ENCODE peak calls at places on chromosomes 1 and 21, in five cellular contexts. R is SK-N-SH, K is esophagus muscularis mucosa, O is GM12878, X is K562. F is an unnamed sample.

GRCh38 chr1:197663178-197663953 is 111.9 kb downstream of the DENND1B start:
- DNase-seq in R (no peak), K (no peak), O (no peak), X (no peak), F (no peak)

GRCh38 chr21:16199539-16199938 is 469.8 kb downstream of the USP25 start:
- DNase-seq in R (no peak), K (no peak), O (no peak), X (no peak), F (no peak)

GRCh38 chr1:185789846-185790735 is 55.9 kb downstream of the HMCN1 start:
- DNase-seq in R (no peak), K (no peak), O (no peak), X (no peak), F (no peak)

GRCh38 chr1:226732856-226733291 is 6.2 kb downstream of the ITPKB start:
- DNase-seq in R (no peak), K (no peak), O (no peak), X (no peak), F (no peak)

GRCh38 chr1:200346744-200347143 is 63.1 kb downstream of the ZNF281 start:
- DNase-seq in R (no peak), K (no peak), O (no peak), X (no peak), F (no peak)

GRCh38 chr1:153728305-153729066 is 636 bp downstream of the INTS3 start:
- DNase-seq in R (peak), K (no peak), O (no peak), X (peak), F (peak)

GRCh38 chr1:36657826-36658225 is 175.1 kb upstream of the CSF3R start:
- DNase-seq in R (no peak), K (no peak), O (no peak), X (no peak), F (no peak)

GRCh38 chr1:193179094-193179493 is 7.3 kb downstream of the B3GALT2 start:
- DNase-seq in R (no peak), K (no peak), O (no peak), X (no peak), F (no peak)

GRCh38 chr1:30706528-30706927 is 16.9 kb downstream of the MATN1 start:
- DNase-seq in R (no peak), K (no peak), O (no peak), X (no peak), F (peak)

GRCh38 chr1:17304155-17304826 is 3.7 kb upstream of the PADI4 start:
- DNase-seq in R (no peak), K (no peak), O (no peak), X (no peak), F (peak)

GRCh38 chr21:25560151-25560783 is 47.0 kb downstream of the MRPL39 start:
- DNase-seq in R (no peak), K (no peak), O (no peak), X (no peak), F (no peak)

GRCh38 chr1:236848274-236848925 is 53.3 kb downstream of the MTR start:
- DNase-seq in R (no peak), K (no peak), O (no peak), X (no peak), F (no peak)

GRCh38 chr1:6969106-6969505 is 183.9 kb downstream of the CAMTA1 start:
- DNase-seq in R (peak), K (no peak), O (no peak), X (no peak), F (no peak)

GRCh38 chr1:45894921-45895320 is 91.5 kb downstream of the MAST2 start:
- DNase-seq in R (no peak), K (no peak), O (no peak), X (no peak), F (no peak)

GRCh38 chr1:169466259-169467230 is 19.2 kb downstream of the SLC19A2 start:
- DNase-seq in R (peak), K (no peak), O (no peak), X (peak), F (no peak)

GRCh38 chr21:33229776-33230517 is at the start of gene IFNAR2:
- DNase-seq in R (peak), K (no peak), O (no peak), X (peak), F (peak)

GRCh38 chr1:234870582-234870981 is 258.1 kb downstream of the TOMM20 start:
- DNase-seq in R (no peak), K (no peak), O (no peak), X (no peak), F (no peak)

GRCh38 chr21:35575280-35575915 is 484.9 kb downstream of the SETD4 start:
- DNase-seq in R (no peak), K (no peak), O (no peak), X (no peak), F (no peak)

GRCh38 chr1:183580281-183580682 is 10.0 kb downstream of the NCF2 start:
- DNase-seq in R (no peak), K (no peak), O (no peak), X (peak), F (no peak)

GRCh38 chr1:89464008-89464407 is 60.6 kb upstream of the LRRC8B start:
- DNase-seq in R (no peak), K (no peak), O (no peak), X (no peak), F (no peak)

GRCh38 chr1:77288275-77288674 is 6.5 kb downstream of the AK5 start:
- DNase-seq in R (peak), K (no peak), O (no peak), X (no peak), F (no peak)

GRCh38 chr21:43597845-43598244 is 61.4 kb downstream of the HSF2BP start:
- DNase-seq in R (no peak), K (no peak), O (no peak), X (no peak), F (no peak)

GRCh38 chr21:41204736-41205135 is 36.8 kb downstream of the BACE2 start:
- DNase-seq in R (no peak), K (no peak), O (no peak), X (no peak), F (no peak)

GRCh38 chr1:147853391-147853790 is 49.2 kb upstream of the GJA8 start:
- DNase-seq in R (no peak), K (no peak), O (no peak), X (no peak), F (no peak)

GRCh38 chr1:86146566-86146965 is 10.0 kb downstream of the COL24A1 start:
- DNase-seq in R (no peak), K (no peak), O (no peak), X (no peak), F (no peak)

GRCh38 chr1:48526045-48526714 is 54.2 kb upstream of the SPATA6 start:
- DNase-seq in R (peak), K (no peak), O (no peak), X (no peak), F (no peak)

GRCh38 chr1:97668945-97669344 is 251.9 kb downstream of the DPYD start:
- DNase-seq in R (peak), K (no peak), O (no peak), X (no peak), F (no peak)

GRCh38 chr1:239952348-239953307 is 139.1 kb upstream of the FMN2 start:
- DNase-seq in R (no peak), K (no peak), O (no peak), X (peak), F (no peak)

GRCh38 chr1:181113061-181113695 is 24.7 kb downstream of the IER5 start:
- DNase-seq in R (peak), K (no peak), O (no peak), X (peak), F (no peak)

GRCh38 chr1:226708342-226708780 is 30.7 kb downstream of the ITPKB start:
- DNase-seq in R (no peak), K (no peak), O (no peak), X (no peak), F (peak)

GRCh38 chr1:1049318-1050165 is 24.6 kb downstream of the RNF223 start:
- DNase-seq in R (no peak), K (no peak), O (no peak), X (no peak), F (no peak)

GRCh38 chr1:235708390-235708962 is 58.9 kb upstream of the GNG4 start:
- DNase-seq in R (no peak), K (no peak), O (no peak), X (no peak), F (no peak)

GRCh38 chr1:78676347-78676982 is 26.8 kb downstream of the IFI44 start:
- DNase-seq in R (peak), K (no peak), O (no peak), X (peak), F (peak)

GRCh38 chr1:87980494-87980893 is 651.8 kb downstream of the LMO4 start:
- DNase-seq in R (no peak), K (no peak), O (no peak), X (no peak), F (no peak)

GRCh38 chr1:155051777-155052398 is 772 bp downstream of the ADAM15 start:
- DNase-seq in R (peak), K (no peak), O (no peak), X (no peak), F (peak)

GRCh38 chr1:57279909-57280666 is 143.8 kb downstream of the DAB1 start:
- DNase-seq in R (no peak), K (no peak), O (no peak), X (no peak), F (no peak)

DNA sequence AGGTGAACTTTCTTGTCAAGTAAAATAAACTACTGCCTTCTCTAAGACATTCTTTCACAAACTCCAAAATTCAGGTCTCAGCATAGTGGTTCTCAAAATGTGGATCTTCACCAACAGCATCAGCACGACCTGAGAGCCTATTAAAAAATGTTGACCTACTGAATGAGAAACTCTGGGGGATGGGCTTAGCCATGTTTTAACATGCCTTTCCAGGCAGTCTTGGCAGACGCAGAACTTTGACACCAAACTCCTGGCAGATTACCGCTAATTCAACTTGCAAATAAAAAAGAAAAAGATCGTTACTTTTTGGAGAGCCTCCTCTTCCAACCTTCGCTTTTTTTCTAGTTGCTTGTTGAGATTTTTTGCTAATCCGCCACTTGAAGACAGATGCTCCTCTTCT is 35.1 kb downstream of the ARHGAP29 start:
- DNase-seq in R (no peak), K (no peak), O (no peak), X (no peak), F (no peak)
- H3K27ac ChIP-seq in R (no peak), K (no peak), O (no peak), X (no peak), F (no peak)

GRCh38 chr1:8348056-8348776 is 30.3 kb downstream of the SLC45A1 start:
- DNase-seq in R (no peak), K (no peak), O (no peak), X (no peak), F (no peak)
- TF ChIP-seq EP300 in R (no peak), K (no peak), O (no peak), X (no peak), F (no peak)

GRCh38 chr1:210218047-210218446 is 14.5 kb upstream of the SERTAD4 start:
- DNase-seq in R (no peak), K (no peak), O (no peak), X (no peak), F (no peak)

GRCh38 chr1:210217482-210217881 is 15.1 kb upstream of the SERTAD4 start:
- DNase-seq in R (no peak), K (no peak), O (no peak), X (no peak), F (no peak)

GRCh38 chr1:210228158-210228557 is 4.4 kb upstream of the SERTAD4 start:
- DNase-seq in R (no peak), K (no peak), O (no peak), X (no peak), F (no peak)

GRCh38 chr1:210222288-210223006 is 10.1 kb upstream of the SERTAD4 start:
- DNase-seq in R (no peak), K (peak), O (no peak), X (no peak), F (no peak)

GRCh38 chr1:210223174-210223904 is 9.3 kb upstream of the SERTAD4 start:
- DNase-seq in R (no peak), K (no peak), O (no peak), X (no peak), F (no peak)
- TF ChIP-seq POLR2AphosphoS5 in R (no peak), K (no peak), O (no peak), X (no peak), F (peak)

DNA sequence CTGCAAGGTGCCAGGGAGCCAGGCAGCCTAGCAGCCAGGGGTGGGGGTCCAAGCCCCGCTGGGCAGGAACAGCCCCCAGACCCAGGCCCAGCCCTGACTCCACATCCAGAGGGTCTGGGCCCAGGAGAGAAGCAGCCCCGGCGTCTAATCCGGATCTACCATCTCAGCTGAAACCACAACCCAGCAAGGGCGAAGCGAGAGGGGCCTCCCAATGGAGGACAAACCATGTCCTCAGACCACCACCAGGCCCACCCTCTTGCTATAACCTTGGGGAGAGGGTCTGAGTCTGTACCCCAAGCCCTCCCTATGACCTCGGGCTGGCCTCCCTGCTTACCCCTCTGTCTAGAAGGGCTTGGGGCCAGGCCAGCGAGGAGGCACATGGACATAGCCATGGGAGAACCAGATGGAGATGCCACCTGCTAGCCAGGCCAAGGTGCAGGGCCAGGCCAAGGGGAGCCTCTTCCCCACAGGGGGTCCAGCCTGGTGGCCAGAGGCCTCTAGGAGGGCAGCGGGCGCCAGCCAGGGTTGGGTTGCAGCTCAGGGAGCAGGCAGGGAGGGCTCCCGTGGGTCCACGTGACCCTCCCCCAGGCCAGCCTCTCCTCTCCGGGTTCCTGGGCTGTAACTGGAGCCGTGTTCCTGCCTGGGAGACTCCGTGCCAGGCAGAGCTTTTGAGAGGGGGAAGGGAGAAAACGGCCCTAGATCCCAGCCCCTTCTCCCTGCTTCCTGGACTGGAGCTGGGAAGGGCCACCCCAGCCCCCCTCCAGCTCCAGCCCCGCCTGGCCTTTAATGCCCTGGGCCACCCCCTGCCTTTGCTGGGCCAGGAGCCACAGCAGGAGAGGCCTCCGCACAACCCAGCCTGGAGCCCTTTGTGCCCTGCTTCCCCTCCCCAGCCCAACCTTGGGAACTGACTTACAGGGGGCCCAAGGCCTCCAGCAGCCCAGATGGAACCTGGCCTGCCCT is 2.5 kb downstream of the WNT9A start:
- DNase-seq in R (peak), K (no peak), O (no peak), X (no peak), F (peak)
- H3K27ac ChIP-seq in R (no peak), K (peak), O (no peak), X (no peak), F (peak)

GRCh38 chr1:114581335-114582287 is at the start of gene BCAS2:
- DNase-seq in R (peak), K (peak), O (peak), X (peak), F (peak)
- TF ChIP-seq EP300 in R (no peak), K (peak), O (no peak), X (peak), F (peak)

GRCh38 chr1:24967962-24968361 is 37.9 kb upstream of the RUNX3 start:
- DNase-seq in R (no peak), K (no peak), O (no peak), X (no peak), F (no peak)

GRCh38 chr1:24967555-24967954 is 37.5 kb upstream of the RUNX3 start:
- DNase-seq in R (no peak), K (no peak), O (no peak), X (no peak), F (no peak)

GRCh38 chr1:24966121-24966723 is 36.1 kb upstream of the RUNX3 start:
- DNase-seq in R (no peak), K (no peak), O (no peak), X (no peak), F (no peak)

GRCh38 chr1:24965571-24965930 is 35.5 kb upstream of the RUNX3 start:
- DNase-seq in R (no peak), K (no peak), O (no peak), X (no peak), F (no peak)

DNA sequence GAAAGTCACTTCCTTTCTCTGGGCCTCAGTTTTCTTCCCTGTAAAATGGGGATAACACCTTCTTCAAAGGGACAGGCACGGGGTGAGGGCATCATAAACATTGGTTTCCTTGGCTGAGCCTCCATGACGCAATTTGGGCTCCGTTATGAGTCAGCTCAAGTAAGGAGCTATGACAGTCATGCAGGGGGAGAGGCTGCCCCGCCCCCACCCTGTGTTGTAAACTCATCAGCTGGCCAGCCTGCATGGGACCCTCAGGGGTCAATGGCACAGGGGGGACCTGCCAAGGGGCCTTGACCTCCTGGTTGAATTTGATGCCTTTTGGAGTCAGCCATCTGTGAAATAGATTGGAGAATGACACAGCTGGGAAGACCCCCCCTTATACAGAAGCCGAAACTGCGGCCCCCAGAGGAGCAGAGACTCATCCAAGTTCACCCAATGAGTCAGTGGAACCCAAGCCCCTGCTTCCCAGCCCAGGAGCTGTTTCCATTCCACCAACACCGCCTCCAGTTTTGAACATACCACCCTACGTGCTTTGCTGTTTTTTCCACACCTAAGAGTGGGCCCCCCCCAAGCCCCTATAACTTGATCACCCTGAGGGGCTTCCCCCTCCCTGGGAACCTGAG is 36.8 kb upstream of the RUNX3 start:
- DNase-seq in R (no peak), K (no peak), O (peak), X (peak), F (peak)
- TF ChIP-seq POLR2AphosphoS5 in R (no peak), K (no peak), O (no peak), X (no peak), F (no peak)

DNA sequence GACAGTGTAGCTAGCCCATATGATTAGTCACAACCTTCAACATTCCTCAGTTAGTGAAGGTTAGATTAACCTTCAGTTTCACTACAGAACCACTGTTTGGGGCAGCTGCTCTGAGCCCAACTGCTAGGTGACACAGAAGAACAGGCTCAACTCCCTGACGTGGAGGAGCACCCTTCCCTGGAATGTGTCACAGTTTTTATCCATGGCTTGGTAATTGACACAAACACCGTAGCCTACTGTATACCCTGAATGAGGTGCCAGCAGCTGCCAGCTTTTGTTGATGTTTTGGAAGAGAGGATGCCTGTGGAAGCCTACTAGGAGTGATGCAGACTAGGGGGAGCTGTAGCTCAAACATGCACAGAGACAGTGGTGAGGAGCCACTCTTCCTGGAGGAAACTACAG is 56.6 kb upstream of the CR2 start:
- DNase-seq in R (no peak), K (no peak), O (no peak), X (no peak), F (no peak)
- H3K27ac ChIP-seq in R (no peak), K (no peak), O (no peak), X (no peak), F (no peak)

F was measured in sigmoid colon.